ENCODE peak calls at places on chromosome 4, in four cellular contexts. N, D, R and P are unnamed samples.

GRCh38 chr4:108170729-108171540 is 2.2 kb upstream of the LEF1 start:
- DNase-seq in N (no peak), D (peak; percentile 39), R (no peak), P (no peak)

GRCh38 chr4:15336410-15337184 is 91.2 kb upstream of the C1QTNF7 start:
- DNase-seq in N (no peak), D (no peak), R (no peak), P (no peak)

GRCh38 chr4:145909331-145909730 is 29.3 kb downstream of the ZNF827 start:
- DNase-seq in N (no peak), D (peak; percentile 22), R (no peak), P (peak; percentile 20)

GRCh38 chr4:75708218-75708691 is 16.1 kb upstream of the USO1 start:
- DNase-seq in N (no peak), D (peak; percentile 25), R (peak; percentile 43), P (no peak)

GRCh38 chr4:35730414-35730813 is 513.9 kb downstream of the ARAP2 start:
- DNase-seq in N (no peak), D (no peak), R (peak; percentile 51), P (no peak)

GRCh38 chr4:146521543-146522097 is at the start of gene SLC10A7:
- DNase-seq in N (peak; percentile 33), D (peak; percentile 87), R (peak; percentile 58), P (peak; percentile 84)

GRCh38 chr4:173573286-173573685 is 43.3 kb upstream of the HAND2 start:
- DNase-seq in N (no peak), D (no peak), R (no peak), P (no peak)

GRCh38 chr4:81756973-81757372 is 285.3 kb upstream of the RASGEF1B start:
- DNase-seq in N (peak; percentile 8), D (peak; percentile 23), R (no peak), P (no peak)

GRCh38 chr4:103429283-103429682 is 231.1 kb upstream of the CENPE start:
- DNase-seq in N (no peak), D (peak; percentile 2), R (peak; percentile 11), P (peak; percentile 11)

GRCh38 chr4:189940178-189941004 is at the start of gene FRG1:
- DNase-seq in N (peak; percentile 64), D (peak; percentile 95), R (peak; percentile 88), P (peak; percentile 96)

GRCh38 chr4:55376698-55377097 is 19.1 kb upstream of the TMEM165 start:
- DNase-seq in N (no peak), D (no peak), R (no peak), P (no peak)

GRCh38 chr4:144985536-144985935 is 112.5 kb downstream of the ANAPC10 start:
- DNase-seq in N (no peak), D (no peak), R (no peak), P (no peak)

GRCh38 chr4:5222951-5223350 is 171.7 kb downstream of the STK32B start:
- DNase-seq in N (no peak), D (no peak), R (no peak), P (no peak)

GRCh38 chr4:180798016-180798574 is 1445.1 kb upstream of the TENM3 start:
- DNase-seq in N (no peak), D (no peak), R (no peak), P (no peak)

GRCh38 chr4:100422911-100423310 is 94.9 kb downstream of the EMCN start:
- DNase-seq in N (no peak), D (no peak), R (no peak), P (no peak)

GRCh38 chr4:151895671-151896070 is 134.9 kb upstream of the GATB start:
- DNase-seq in N (no peak), D (no peak), R (no peak), P (no peak)

GRCh38 chr4:168092176-168092712 is at the start of gene ANXA10:
- DNase-seq in N (no peak), D (no peak), R (no peak), P (no peak)

GRCh38 chr4:3486556-3487270 is 23.6 kb downstream of the DOK7 start:
- DNase-seq in N (no peak), D (no peak), R (no peak), P (peak; percentile 64)

GRCh38 chr4:81723927-81724587 is 252.3 kb upstream of the RASGEF1B start:
- DNase-seq in N (no peak), D (no peak), R (no peak), P (no peak)

GRCh38 chr4:167234388-167234881 is at the start of gene SPOCK3:
- DNase-seq in N (no peak), D (no peak), R (no peak), P (peak; percentile 61)

GRCh38 chr4:158885564-158885963 is 116.7 kb downstream of the FNIP2 start:
- DNase-seq in N (no peak), D (no peak), R (no peak), P (no peak)

GRCh38 chr4:110533940-110534339 is 58.0 kb downstream of the ENPEP start:
- DNase-seq in N (no peak), D (no peak), R (peak; percentile 74), P (no peak)

GRCh38 chr4:2873329-2873728 is 29.7 kb downstream of the ADD1 start:
- DNase-seq in N (no peak), D (no peak), R (no peak), P (no peak)

GRCh38 chr4:14879643-14880042 is 122.6 kb upstream of the CPEB2 start:
- DNase-seq in N (no peak), D (no peak), R (no peak), P (no peak)

GRCh38 chr4:3700736-3701135 is 65.4 kb upstream of the ADRA2C start:
- DNase-seq in N (no peak), D (no peak), R (no peak), P (no peak)

GRCh38 chr4:43456383-43456782 is 563.9 kb downstream of the GRXCR1 start:
- DNase-seq in N (no peak), D (no peak), R (no peak), P (no peak)

GRCh38 chr4:102478186-102478585 is 23.0 kb upstream of the NFKB1 start:
- DNase-seq in N (no peak), D (peak; percentile 62), R (peak; percentile 52), P (no peak)

DNA sequence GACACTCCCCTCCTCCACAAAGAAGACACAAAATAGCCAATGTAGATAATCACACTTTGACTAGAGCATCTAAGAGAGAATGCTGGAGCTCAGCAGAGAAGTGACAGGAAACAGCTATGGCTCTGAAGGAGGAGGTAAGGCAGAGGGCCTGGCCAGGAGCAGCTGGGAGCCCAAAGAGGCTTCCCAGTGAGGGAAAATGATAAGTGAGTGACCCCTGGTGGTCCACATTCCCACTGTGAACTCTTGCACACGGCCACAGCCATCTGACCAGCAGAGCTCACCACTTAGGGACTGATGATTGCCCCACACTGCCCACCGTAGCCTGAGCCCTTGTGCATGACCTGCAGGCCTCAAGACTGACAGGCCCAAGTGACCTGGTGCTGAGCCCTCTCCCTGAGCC is 162.7 kb upstream of the GALNTL6 start:
- DNase-seq in N (no peak), D (peak; percentile 24), R (peak; percentile 3), P (peak; percentile 8)
- TF ChIP-seq TAF1 in N (no peak), D (no peak), R (no peak), P (no peak)

GRCh38 chr4:78962597-78963115 is 23.4 kb upstream of the PAQR3 start:
- DNase-seq in N (no peak), D (no peak), R (no peak), P (no peak)
- TF ChIP-seq FOXM1 in N (no peak), D (no peak), R (no peak), P (no peak)

DNA sequence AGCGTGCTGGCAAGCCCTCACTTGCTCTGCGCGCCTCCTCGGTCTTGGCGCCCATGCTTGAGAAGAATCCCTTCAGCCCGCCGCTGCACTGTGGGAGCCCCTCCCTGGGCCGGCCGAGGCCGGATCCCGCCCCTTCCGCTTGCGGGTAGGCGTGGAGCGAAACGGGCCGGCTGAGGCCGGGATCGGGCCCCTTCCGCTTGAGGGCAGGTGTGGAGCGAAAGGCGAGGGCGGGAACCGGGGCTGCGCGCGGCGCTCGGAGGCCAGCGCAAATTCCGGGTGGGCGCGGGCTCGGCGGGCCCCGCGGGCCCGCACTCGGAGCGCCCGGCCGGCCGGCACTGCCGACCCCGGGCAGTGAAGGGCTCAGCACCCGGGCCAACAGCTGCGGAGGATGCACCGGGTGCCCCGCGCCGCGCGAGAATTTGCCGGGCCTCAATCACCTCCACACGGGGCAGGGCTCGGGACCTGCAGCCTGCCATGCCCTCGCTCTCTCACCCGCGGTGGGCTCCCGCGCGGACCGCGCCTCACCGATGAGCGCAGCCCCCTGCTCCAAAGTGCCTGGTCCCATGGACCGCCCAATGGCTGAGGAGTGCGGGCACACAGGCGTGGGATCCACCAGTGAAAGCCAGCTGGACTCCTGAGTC is 58.1 kb upstream of the GBA3 start:
- DNase-seq in N (no peak), D (no peak), R (no peak), P (no peak)
- TF ChIP-seq TAF1 in N (no peak), D (no peak), R (no peak), P (no peak)

DNA sequence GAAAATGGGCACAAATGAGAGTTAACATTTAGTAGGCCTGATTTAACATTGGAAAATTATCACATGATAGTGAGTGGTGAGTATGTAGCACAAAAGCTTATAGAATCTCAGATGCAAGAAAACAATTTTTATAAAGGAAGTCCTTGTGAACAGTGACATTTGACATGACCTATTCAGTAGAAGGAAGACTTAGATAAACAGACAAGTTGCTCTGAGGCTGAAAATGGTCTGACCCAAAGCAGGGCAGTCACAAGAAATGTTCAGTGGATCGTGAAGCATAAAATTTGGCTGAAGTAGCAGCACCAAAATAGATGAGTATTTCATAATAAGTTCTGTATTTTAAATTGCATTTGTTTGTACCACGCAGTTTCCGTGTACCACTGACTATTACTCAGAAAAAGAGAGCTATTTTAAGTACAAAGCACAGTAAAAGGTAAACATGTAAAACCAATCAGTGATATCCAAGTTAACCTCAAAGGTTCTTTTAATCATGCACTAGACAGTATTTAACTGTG is 605.7 kb upstream of the PABPC4L start:
- DNase-seq in N (no peak), D (no peak), R (no peak), P (no peak)
- TF ChIP-seq FOXM1 in N (no peak), D (no peak), R (no peak), P (no peak)

DNA sequence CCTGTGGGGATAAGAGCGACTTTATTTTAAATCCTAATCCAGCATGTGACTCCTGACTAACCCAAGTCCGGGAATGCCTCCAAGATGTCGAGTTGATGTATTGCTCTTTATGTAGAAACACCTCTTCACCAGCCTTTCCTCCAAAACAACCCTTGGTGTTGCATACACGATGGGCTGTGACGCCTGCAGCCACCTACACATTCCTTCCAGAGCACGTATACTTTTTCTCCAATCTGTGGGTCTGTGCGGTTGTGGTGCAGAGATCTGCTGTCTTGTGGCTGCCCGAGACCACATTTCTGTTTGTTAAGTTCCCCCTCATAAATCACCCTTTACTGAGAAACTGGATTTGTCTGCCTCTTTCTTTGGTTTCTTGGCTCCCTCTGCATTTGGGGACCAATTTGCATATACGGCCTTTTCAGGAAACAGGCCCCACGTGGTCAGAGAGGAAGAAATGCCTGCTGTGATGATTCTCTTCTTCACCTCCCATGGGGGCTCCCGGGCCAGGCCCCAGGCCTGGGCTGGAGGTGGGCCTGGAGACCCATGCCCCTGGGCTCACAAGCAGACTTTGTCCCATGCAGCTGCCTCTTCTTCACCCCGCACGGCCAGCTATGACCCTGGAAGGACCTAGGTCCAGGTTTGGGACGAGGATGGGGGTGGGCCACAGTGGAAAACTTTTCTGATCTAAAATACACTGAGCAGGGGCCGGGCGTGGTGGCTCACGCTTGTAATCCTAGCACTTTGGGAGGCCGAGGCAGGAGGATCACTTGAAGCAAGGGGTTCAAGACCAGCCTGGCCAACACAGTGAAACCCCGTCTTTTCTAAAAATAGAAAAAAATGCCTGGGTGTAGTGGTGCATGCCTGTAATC is 21.4 kb upstream of the AFAP1 start:
- DNase-seq in N (peak; percentile 56), D (no peak), R (no peak), P (peak; percentile 26)
- TF ChIP-seq TAF1 in N (no peak), D (no peak), R (no peak), P (no peak)